ENCODE peak calls at places on chromosome 7, in four cellular contexts. One of them, this sample, is unnamed.

GRCh38 chr7:157758468-157759245 is 421.9 kb downstream of the DNAJB6 start:
- DNase-seq in A549: no peak
- DNase-seq in stomach: no peak
- DNase-seq in fibroblast of lung: no peak
- DNase-seq in this sample: no peak

GRCh38 chr7:28488061-28488791 is 75.9 kb downstream of the CREB5 start:
- DNase-seq in A549: no peak
- DNase-seq in stomach: no peak
- DNase-seq in fibroblast of lung: no peak
- DNase-seq in this sample: no peak

GRCh38 chr7:128168667-128169210 is 72.3 kb upstream of the LEP start:
- DNase-seq in A549: no peak
- DNase-seq in stomach: no peak
- DNase-seq in fibroblast of lung: peak; percentile 5
- DNase-seq in this sample: peak; percentile 7

GRCh38 chr7:927031-927671 is 27.3 kb downstream of the ADAP1 start:
- DNase-seq in A549: no peak
- DNase-seq in stomach: peak; percentile 16
- DNase-seq in fibroblast of lung: no peak
- DNase-seq in this sample: no peak

GRCh38 chr7:2730846-2731770 is 43.1 kb downstream of the AMZ1 start:
- DNase-seq in A549: no peak
- DNase-seq in stomach: peak; percentile 22
- DNase-seq in fibroblast of lung: no peak
- DNase-seq in this sample: no peak

GRCh38 chr7:10767771-10768170 is 205.9 kb upstream of the PHF14 start:
- DNase-seq in A549: no peak
- DNase-seq in stomach: no peak
- DNase-seq in fibroblast of lung: no peak
- DNase-seq in this sample: no peak

GRCh38 chr7:22627136-22627535 is 99.9 kb upstream of the IL6 start:
- DNase-seq in A549: no peak
- DNase-seq in stomach: no peak
- DNase-seq in fibroblast of lung: no peak
- DNase-seq in this sample: peak; percentile 96

GRCh38 chr7:52825611-52826010 is 209.8 kb upstream of the POM121L12 start:
- DNase-seq in A549: no peak
- DNase-seq in stomach: no peak
- DNase-seq in fibroblast of lung: no peak
- DNase-seq in this sample: no peak

GRCh38 chr7:75969182-75969581 is 25.2 kb downstream of the TMEM120A start:
- DNase-seq in A549: no peak
- DNase-seq in stomach: no peak
- DNase-seq in fibroblast of lung: no peak
- DNase-seq in this sample: peak; percentile 69

GRCh38 chr7:16743207-16743606 is 10.3 kb upstream of the TSPAN13 start:
- DNase-seq in A549: no peak
- DNase-seq in stomach: no peak
- DNase-seq in fibroblast of lung: peak; percentile 78
- DNase-seq in this sample: peak; percentile 29

GRCh38 chr7:923108-924041 is 31.1 kb downstream of the ADAP1 start:
- DNase-seq in A549: no peak
- DNase-seq in stomach: peak; percentile 70
- DNase-seq in fibroblast of lung: peak; percentile 44
- DNase-seq in this sample: peak; percentile 37

GRCh38 chr7:142714375-142714774 is 34.9 kb upstream of the PRSS1 start:
- DNase-seq in A549: no peak
- DNase-seq in stomach: no peak
- DNase-seq in fibroblast of lung: no peak
- DNase-seq in this sample: no peak

GRCh38 chr7:51732951-51733350 is 416.3 kb upstream of the COBL start:
- DNase-seq in A549: peak; percentile 1
- DNase-seq in stomach: no peak
- DNase-seq in fibroblast of lung: no peak
- DNase-seq in this sample: no peak

GRCh38 chr7:16660702-16661464 is 14.9 kb downstream of the BZW2 start:
- DNase-seq in A549: peak; percentile 45
- DNase-seq in stomach: no peak
- DNase-seq in fibroblast of lung: peak; percentile 61
- DNase-seq in this sample: peak; percentile 73

GRCh38 chr7:25805027-25805687 is 346.8 kb upstream of the NFE2L3 start:
- DNase-seq in A549: no peak
- DNase-seq in stomach: no peak
- DNase-seq in fibroblast of lung: no peak
- DNase-seq in this sample: peak; percentile 6

GRCh38 chr7:2231992-2232765 is 566 bp downstream of the MAD1L1 start:
- DNase-seq in A549: no peak
- DNase-seq in stomach: no peak
- DNase-seq in fibroblast of lung: no peak
- DNase-seq in this sample: peak; percentile 15

GRCh38 chr7:128129224-128129864 is 98.1 kb upstream of the LRRC4 start:
- DNase-seq in A549: no peak
- DNase-seq in stomach: no peak
- DNase-seq in fibroblast of lung: no peak
- DNase-seq in this sample: no peak

GRCh38 chr7:73865738-73866445 is 4.9 kb downstream of the TMEM270 start:
- DNase-seq in A549: peak; percentile 63
- DNase-seq in stomach: peak; percentile 41
- DNase-seq in fibroblast of lung: peak; percentile 72
- DNase-seq in this sample: peak; percentile 66

DNA sequence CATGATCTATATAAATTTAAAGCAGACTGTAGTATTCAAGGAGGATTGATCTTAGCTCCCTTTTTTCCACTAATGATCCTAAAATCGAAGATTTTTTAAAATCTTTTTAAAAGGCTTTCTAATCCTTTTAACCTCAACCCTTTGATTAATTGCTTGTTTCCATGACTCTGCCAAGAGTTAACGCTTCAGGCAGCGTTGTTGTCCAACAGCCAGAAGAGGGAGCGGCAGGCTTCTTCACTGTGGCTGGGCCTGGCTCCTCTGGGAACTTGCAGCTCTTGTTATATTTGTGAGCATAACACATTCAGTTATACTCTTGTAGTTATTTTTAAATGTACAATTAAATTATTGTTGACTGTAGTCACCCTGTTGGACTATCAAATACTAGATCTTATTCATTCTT is 26.3 kb downstream of the CRCP start:
- DNase-seq in A549: peak; percentile 51
- DNase-seq in stomach: peak; percentile 62
- DNase-seq in fibroblast of lung: peak; percentile 92
- DNase-seq in this sample: peak; percentile 85
- TF ChIP-seq CTCF in A549: peak; percentile 28
- TF ChIP-seq CTCF in stomach: no peak
- TF ChIP-seq CTCF in fibroblast of lung: peak; percentile 85
- TF ChIP-seq CTCF in this sample: peak; percentile 80

GRCh38 chr7:120949393-120949799 is 1.2 kb upstream of the ING3 start:
- DNase-seq in A549: no peak
- DNase-seq in stomach: no peak
- DNase-seq in fibroblast of lung: no peak
- DNase-seq in this sample: no peak
- H3K4me3 ChIP-seq in A549: peak overlapping the region; percentile 68
- H3K4me3 ChIP-seq in stomach: peak overlapping the region; percentile 61
- H3K4me3 ChIP-seq in fibroblast of lung: peak overlapping the region; percentile 86
- H3K4me3 ChIP-seq in this sample: no peak overlapping the region

GRCh38 chr7:107201795-107202450 is 33.1 kb downstream of the HBP1 start:
- DNase-seq in A549: peak; percentile 51
- DNase-seq in stomach: peak; percentile 58
- DNase-seq in fibroblast of lung: peak; percentile 33
- DNase-seq in this sample: no peak
- TF ChIP-seq CTCF in A549: peak; percentile 53
- TF ChIP-seq CTCF in stomach: no peak
- TF ChIP-seq CTCF in fibroblast of lung: peak; percentile 39
- TF ChIP-seq CTCF in this sample: peak; percentile 44

DNA sequence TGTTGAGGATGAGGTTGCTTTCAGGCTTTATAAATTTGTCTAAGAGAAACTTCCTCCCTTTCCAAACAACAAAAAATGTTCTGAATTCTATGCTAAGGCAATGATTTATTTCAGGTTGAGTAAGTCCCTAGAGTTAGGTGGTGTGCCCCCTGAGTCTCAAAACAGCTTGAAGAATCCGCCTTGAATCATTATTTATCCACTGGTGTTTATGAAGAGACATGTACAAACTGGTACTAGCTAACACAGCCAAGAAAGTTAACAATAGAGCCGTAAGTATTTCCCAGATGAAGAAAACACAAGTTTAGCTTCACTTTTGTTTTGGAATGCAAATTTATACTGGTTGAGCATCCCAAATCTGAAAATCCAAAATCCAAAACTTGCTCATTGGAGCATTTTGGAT is 66.2 kb upstream of the SRPK2 start:
- DNase-seq in A549: no peak
- DNase-seq in stomach: no peak
- DNase-seq in fibroblast of lung: no peak
- DNase-seq in this sample: peak; percentile 18
- H3K4me3 ChIP-seq in A549: no peak overlapping the region
- H3K4me3 ChIP-seq in stomach: no peak overlapping the region
- H3K4me3 ChIP-seq in fibroblast of lung: no peak overlapping the region
- H3K4me3 ChIP-seq in this sample: no peak overlapping the region

GRCh38 chr7:94228678-94229077 is 166.0 kb upstream of the COL1A2 start:
- DNase-seq in A549: no peak
- DNase-seq in stomach: no peak
- DNase-seq in fibroblast of lung: no peak
- DNase-seq in this sample: peak; percentile 65

GRCh38 chr7:94228223-94228622 is 166.5 kb upstream of the COL1A2 start:
- DNase-seq in A549: no peak
- DNase-seq in stomach: no peak
- DNase-seq in fibroblast of lung: no peak
- DNase-seq in this sample: no peak

GRCh38 chr7:94222516-94222915 is 172.2 kb upstream of the COL1A2 start:
- DNase-seq in A549: no peak
- DNase-seq in stomach: no peak
- DNase-seq in fibroblast of lung: peak; percentile 53
- DNase-seq in this sample: peak; percentile 20

DNA sequence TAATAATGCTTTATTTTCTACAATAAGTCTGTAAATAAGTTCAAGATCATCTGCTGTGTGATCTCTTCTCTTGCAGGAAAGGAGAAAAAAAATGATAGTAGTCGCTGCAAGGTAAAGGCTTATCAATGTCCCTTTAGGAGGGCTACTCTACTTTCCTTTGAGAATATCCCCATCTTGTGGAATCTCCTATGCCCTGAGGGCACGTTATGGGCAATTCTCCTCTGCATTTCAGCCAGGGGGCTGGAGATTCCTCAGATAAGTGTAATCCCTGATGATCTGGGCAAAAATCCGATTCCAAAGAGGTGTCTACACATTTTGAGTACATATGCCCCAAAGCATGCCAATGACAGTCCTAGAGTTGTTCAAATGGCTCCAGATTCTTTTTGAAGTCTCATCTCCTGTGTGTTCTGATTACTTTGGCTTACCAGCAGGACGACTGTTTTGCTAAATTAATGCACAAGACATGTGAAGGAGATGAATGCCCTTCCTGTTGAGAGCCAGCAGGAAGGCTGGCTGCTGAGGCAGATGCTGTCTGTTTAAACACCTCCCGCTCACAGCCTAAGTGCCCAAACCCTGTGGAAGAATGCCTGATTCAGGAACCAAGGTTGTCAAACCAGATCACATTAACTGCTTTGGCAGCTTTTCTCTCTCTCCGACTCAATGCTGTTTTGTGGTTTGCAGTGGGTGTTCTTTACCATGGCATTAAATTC is 171.2 kb upstream of the COL1A2 start:
- DNase-seq in A549: peak; percentile 75
- DNase-seq in stomach: no peak
- DNase-seq in fibroblast of lung: peak; percentile 68
- DNase-seq in this sample: peak; percentile 50
- TF ChIP-seq CTCF in A549: peak; percentile 62
- TF ChIP-seq CTCF in stomach: no peak
- TF ChIP-seq CTCF in fibroblast of lung: peak; percentile 66
- TF ChIP-seq CTCF in this sample: peak; percentile 74

GRCh38 chr7:150800576-150801241 is at the start of gene TMEM176A:
- DNase-seq in A549: no peak
- DNase-seq in stomach: no peak
- DNase-seq in fibroblast of lung: no peak
- DNase-seq in this sample: no peak
- H3K4me3 ChIP-seq in A549: no peak within 1 kb of the TSS
- H3K4me3 ChIP-seq in stomach: peak within 1 kb of the TSS; percentile 52
- H3K4me3 ChIP-seq in fibroblast of lung: no peak within 1 kb of the TSS
- H3K4me3 ChIP-seq in this sample: no peak within 1 kb of the TSS

GRCh38 chr7:24192701-24193100 is 91.3 kb upstream of the NPY start:
- DNase-seq in A549: no peak
- DNase-seq in stomach: no peak
- DNase-seq in fibroblast of lung: no peak
- DNase-seq in this sample: no peak
- TF ChIP-seq CTCF in A549: no peak
- TF ChIP-seq CTCF in stomach: no peak
- TF ChIP-seq CTCF in fibroblast of lung: no peak
- TF ChIP-seq CTCF in this sample: no peak

GRCh38 chr7:101137651-101138148 is 10.8 kb downstream of the SERPINE1 start:
- DNase-seq in A549: no peak
- DNase-seq in stomach: no peak
- DNase-seq in fibroblast of lung: no peak
- DNase-seq in this sample: no peak
- H3K4me3 ChIP-seq in A549: peak overlapping the region; percentile 3
- H3K4me3 ChIP-seq in stomach: no peak overlapping the region
- H3K4me3 ChIP-seq in fibroblast of lung: no peak overlapping the region
- H3K4me3 ChIP-seq in this sample: no peak overlapping the region

This sample was measured in AG10803.